ENCODE peak calls at places on chromosome 2, in five cellular contexts. L is upper lobe of right lung; G is activated T-cell treated with anti-CD3 and anti-CD28 coated beads for 1 hour; K is effector CD4-positive, alpha-beta T cell; S is A549. Q is an unnamed sample.

GRCh38 chr2:74100254-74101216 is 47.2 kb downstream of the BOLA3 start:
- DNase-seq in L (peak; percentile 89), G (no peak), K (no peak), S (no peak), Q (no peak)

GRCh38 chr2:30410217-30410616 is 36.8 kb upstream of the LCLAT1 start:
- DNase-seq in L (no peak), G (no peak), K (no peak), S (peak; percentile 53), Q (no peak)

GRCh38 chr2:44324971-44325426 is 36.3 kb downstream of the PREPL start:
- DNase-seq in L (no peak), G (no peak), K (no peak), S (no peak), Q (no peak)

GRCh38 chr2:112906276-112906675 is 4.7 kb upstream of the IL37 start:
- DNase-seq in L (no peak), G (no peak), K (no peak), S (no peak), Q (no peak)

GRCh38 chr2:218448934-218449333 is 30.0 kb downstream of the VIL1 start:
- DNase-seq in L (no peak), G (no peak), K (no peak), S (peak; percentile 44), Q (no peak)

GRCh38 chr2:82994186-82994585 is 1464.9 kb downstream of the SUCLG1 start:
- DNase-seq in L (no peak), G (no peak), K (no peak), S (no peak), Q (no peak)

GRCh38 chr2:215796160-215796559 is 217.2 kb downstream of the MREG start:
- DNase-seq in L (no peak), G (no peak), K (no peak), S (no peak), Q (no peak)

GRCh38 chr2:74267068-74267467 is 68.7 kb downstream of the MTHFD2 start:
- DNase-seq in L (no peak), G (peak; percentile 35), K (peak; percentile 43), S (peak; percentile 55), Q (peak; percentile 49)

GRCh38 chr2:27171351-27171848 is 22.6 kb downstream of the TCF23 start:
- DNase-seq in L (no peak), G (no peak), K (no peak), S (no peak), Q (no peak)

GRCh38 chr2:230153390-230153976 is 66.3 kb downstream of the SP110 start:
- DNase-seq in L (no peak), G (no peak), K (no peak), S (no peak), Q (no peak)

GRCh38 chr2:173048901-173049661 is 26.6 kb upstream of the MAP3K20 start:
- DNase-seq in L (no peak), G (no peak), K (no peak), S (peak; percentile 71), Q (no peak)

GRCh38 chr2:98691307-98691706 is 39.6 kb downstream of the MGAT4A start:
- DNase-seq in L (no peak), G (no peak), K (no peak), S (no peak), Q (no peak)

GRCh38 chr2:236689393-236689700 is 119.7 kb downstream of the ACKR3 start:
- DNase-seq in L (no peak), G (no peak), K (no peak), S (no peak), Q (no peak)

Q was measured in activated gamma-delta T cell treated with Interleukin-2 at 50 U/mL for 16 hours.